ENCODE peak calls at places on chromosomes 5 and 9, in six cellular contexts. F is choroid plexus epithelial cell, V is AG20443, E is NAMALWA, A is NCI-H748 treated with DMSO at 0.1 percent for 48 hours, K is activated T-cell treated with anti-CD3 and anti-CD28 coated beads for 1 hour. I is an unnamed sample.

GRCh38 chr5:143898381-143898780 is 86.4 kb downstream of the HMHB1 start:
- DNase-seq in F (no peak), V (no peak), E (no peak), A (no peak), K (no peak), I (no peak)

GRCh38 chr5:41510176-41510831 is at the start of gene PLCXD3:
- DNase-seq in F (no peak), V (peak; percentile 47), E (no peak), A (peak; percentile 97), K (no peak), I (no peak)

GRCh38 chr9:105082843-105083242 is 154.9 kb upstream of the ABCA1 start:
- DNase-seq in F (no peak), V (no peak), E (no peak), A (no peak), K (no peak), I (no peak)

GRCh38 chr9:134381671-134382505 is 55.6 kb downstream of the RXRA start:
- DNase-seq in F (peak; percentile 29), V (no peak), E (peak; percentile 55), A (no peak), K (no peak), I (no peak)

GRCh38 chr5:541888-542692 is 17.8 kb upstream of the SLC9A3 start:
- DNase-seq in F (no peak), V (no peak), E (no peak), A (no peak), K (no peak), I (no peak)

GRCh38 chr5:137699291-137700281 is 36.3 kb downstream of the KLHL3 start:
- DNase-seq in F (peak; percentile 70), V (no peak), E (no peak), A (no peak), K (no peak), I (no peak)

GRCh38 chr5:41790038-41790776 is 80.0 kb downstream of the OXCT1 start:
- DNase-seq in F (no peak), V (peak; percentile 15), E (no peak), A (peak; percentile 97), K (no peak), I (no peak)

GRCh38 chr5:96080557-96080956 is 118.9 kb upstream of the ELL2 start:
- DNase-seq in F (peak; percentile 53), V (no peak), E (no peak), A (no peak), K (no peak), I (peak; percentile 56)